ENCODE peak calls at places on chromosomes 4 and X, in six cellular contexts. N is H4, Q is islet precursor cell, K is endothelial cell of umbilical vein, L is NAMALWA, W is tibial nerve. G is an unnamed sample.

GRCh38 chr4:72701987-72702819 is 133.2 kb upstream of the ADAMTS3 start:
- DNase-seq in W (peak; percentile 66), N (peak; percentile 55), K (peak; percentile 69), L (peak; percentile 68), Q (peak; percentile 53), G (peak; percentile 17)

GRCh38 chr4:59553739-59554126 is 1646.4 kb upstream of the ADGRL3 start:
- DNase-seq in W (no peak), Q (no peak), L (peak; percentile 66), N (peak; percentile 38), K (peak; percentile 3), G (no peak)

GRCh38 chrX:80021611-80022010 is 7.1 kb downstream of the TBX22 start:
- DNase-seq in K (no peak), W (no peak), Q (no peak), N (no peak), L (no peak), G (no peak)

GRCh38 chrX:39645059-39645895 is 452.5 kb downstream of the BCOR start:
- DNase-seq in K (peak; percentile 61), Q (no peak), N (peak; percentile 21), L (no peak), W (peak; percentile 46), G (no peak)

GRCh38 chrX:49627030-49627777 is 28.4 kb downstream of the GAGE1 start:
- DNase-seq in W (no peak), N (peak; percentile 23), L (peak; percentile 3), K (no peak), Q (no peak), G (no peak)

GRCh38 chr4:182916483-182917181 is 554 bp downstream of the DCTD start:
- DNase-seq in N (peak; percentile 53), W (peak; percentile 47), K (peak; percentile 53), Q (peak; percentile 77), L (no peak), G (peak; percentile 32)

GRCh38 chr4:124097447-124097846 is 615.1 kb downstream of the ANKRD50 start:
- DNase-seq in W (no peak), L (no peak), N (no peak), K (peak; percentile 5), Q (no peak), G (no peak)

GRCh38 chrX:70087857-70088256 is 25.6 kb downstream of the OTUD6A start:
- DNase-seq in K (peak; percentile 75), N (peak; percentile 26), W (peak; percentile 4), Q (no peak), L (no peak), G (peak; percentile 5)

GRCh38 chrX:13001097-13001496 is 26.2 kb downstream of the TMSB4X start:
- DNase-seq in K (no peak), N (no peak), Q (no peak), L (no peak), W (no peak), G (no peak)

GRCh38 chrX:45447995-45448394 is 247.3 kb upstream of the DIPK2B start:
- DNase-seq in Q (no peak), N (no peak), W (no peak), K (no peak), L (no peak), G (no peak)

GRCh38 chrX:45323387-45323786 is 122.7 kb upstream of the DIPK2B start:
- DNase-seq in Q (no peak), L (no peak), N (no peak), W (no peak), K (no peak), G (no peak)

GRCh38 chrX:124028177-124028576 is 66.7 kb downstream of the STAG2 start:
- DNase-seq in L (no peak), Q (no peak), K (no peak), W (no peak), N (no peak), G (no peak)

GRCh38 chr4:164779811-164780216 is 25.9 kb downstream of the SMIM31 start:
- DNase-seq in W (no peak), K (peak; percentile 26), Q (peak; percentile 73), N (peak; percentile 71), L (peak; percentile 56), G (no peak)

GRCh38 chr4:25903905-25904747 is 9.9 kb upstream of the SMIM20 start:
- DNase-seq in L (peak; percentile 15), N (no peak), W (no peak), Q (no peak), K (no peak), G (no peak)

GRCh38 chr4:151355155-151355554 is 29.8 kb upstream of the SH3D19 start:
- DNase-seq in L (no peak), Q (no peak), K (no peak), W (no peak), N (no peak), G (no peak)

GRCh38 chrX:134520860-134521390 is 61.0 kb downstream of the HPRT1 start:
- DNase-seq in K (peak; percentile 78), N (peak; percentile 54), L (peak; percentile 57), Q (peak; percentile 75), W (peak; percentile 11), G (peak; percentile 38)

G was measured in DMS153.